ENCODE peak calls at places on chromosomes 5 and 9, in four cellular contexts. One of them, this sample, is unnamed.

GRCh38 chr5:54229041-54229780 is 81.2 kb downstream of the ARL15 start:
- DNase-seq in HCT116: peak
- DNase-seq in psoas muscle: peak
- DNase-seq in choroid plexus epithelial cell: peak
- DNase-seq in this sample: peak

GRCh38 chr5:135092476-135092875 is 58.4 kb upstream of the PITX1 start:
- DNase-seq in HCT116: no peak
- DNase-seq in psoas muscle: no peak
- DNase-seq in choroid plexus epithelial cell: no peak
- DNase-seq in this sample: no peak

GRCh38 chr9:98161851-98162250 is 30.6 kb downstream of the CORO2A start:
- DNase-seq in HCT116: no peak
- DNase-seq in psoas muscle: no peak
- DNase-seq in choroid plexus epithelial cell: no peak
- DNase-seq in this sample: no peak

GRCh38 chr5:164362021-164362420 is 856.6 kb downstream of the MAT2B start:
- DNase-seq in HCT116: no peak
- DNase-seq in psoas muscle: no peak
- DNase-seq in choroid plexus epithelial cell: no peak
- DNase-seq in this sample: no peak

GRCh38 chr5:10645671-10646070 is 81.8 kb downstream of the ANKRD33B start:
- DNase-seq in HCT116: no peak
- DNase-seq in psoas muscle: no peak
- DNase-seq in choroid plexus epithelial cell: no peak
- DNase-seq in this sample: no peak

GRCh38 chr9:101536938-101537337 is 3.3 kb downstream of the RNF20 start:
- DNase-seq in HCT116: no peak
- DNase-seq in psoas muscle: no peak
- DNase-seq in choroid plexus epithelial cell: peak
- DNase-seq in this sample: peak

GRCh38 chr5:38823503-38823902 is 22.3 kb upstream of the OSMR start:
- DNase-seq in HCT116: no peak
- DNase-seq in psoas muscle: no peak
- DNase-seq in choroid plexus epithelial cell: no peak
- DNase-seq in this sample: no peak

GRCh38 chr5:82849885-82850284 is 227.3 kb downstream of the TMEM167A start:
- DNase-seq in HCT116: no peak
- DNase-seq in psoas muscle: no peak
- DNase-seq in choroid plexus epithelial cell: no peak
- DNase-seq in this sample: no peak

GRCh38 chr5:72814864-72815263 is 1.6 kb upstream of the TNPO1 start:
- DNase-seq in HCT116: no peak
- DNase-seq in psoas muscle: no peak
- DNase-seq in choroid plexus epithelial cell: no peak
- DNase-seq in this sample: no peak

GRCh38 chr5:138716456-138716924 is 36.7 kb upstream of the CTNNA1 start:
- DNase-seq in HCT116: no peak
- DNase-seq in psoas muscle: no peak
- DNase-seq in choroid plexus epithelial cell: peak
- DNase-seq in this sample: no peak

GRCh38 chr9:114059047-114059803 is 18.9 kb downstream of the AMBP start:
- DNase-seq in HCT116: no peak
- DNase-seq in psoas muscle: no peak
- DNase-seq in choroid plexus epithelial cell: peak
- DNase-seq in this sample: no peak

GRCh38 chr5:80141147-80141671 is 106.1 kb downstream of the THBS4 start:
- DNase-seq in HCT116: no peak
- DNase-seq in psoas muscle: peak
- DNase-seq in choroid plexus epithelial cell: peak
- DNase-seq in this sample: peak

GRCh38 chr5:100861148-100861547 is 41.9 kb downstream of the ST8SIA4 start:
- DNase-seq in HCT116: no peak
- DNase-seq in psoas muscle: no peak
- DNase-seq in choroid plexus epithelial cell: no peak
- DNase-seq in this sample: no peak

GRCh38 chr5:37858250-37858649 is 18.4 kb upstream of the GDNF start:
- DNase-seq in HCT116: no peak
- DNase-seq in psoas muscle: no peak
- DNase-seq in choroid plexus epithelial cell: no peak
- DNase-seq in this sample: no peak

GRCh38 chr5:145834554-145834916 is 607 bp downstream of the PRELID2 start:
- DNase-seq in HCT116: no peak
- DNase-seq in psoas muscle: no peak
- DNase-seq in choroid plexus epithelial cell: peak
- DNase-seq in this sample: peak

DNA sequence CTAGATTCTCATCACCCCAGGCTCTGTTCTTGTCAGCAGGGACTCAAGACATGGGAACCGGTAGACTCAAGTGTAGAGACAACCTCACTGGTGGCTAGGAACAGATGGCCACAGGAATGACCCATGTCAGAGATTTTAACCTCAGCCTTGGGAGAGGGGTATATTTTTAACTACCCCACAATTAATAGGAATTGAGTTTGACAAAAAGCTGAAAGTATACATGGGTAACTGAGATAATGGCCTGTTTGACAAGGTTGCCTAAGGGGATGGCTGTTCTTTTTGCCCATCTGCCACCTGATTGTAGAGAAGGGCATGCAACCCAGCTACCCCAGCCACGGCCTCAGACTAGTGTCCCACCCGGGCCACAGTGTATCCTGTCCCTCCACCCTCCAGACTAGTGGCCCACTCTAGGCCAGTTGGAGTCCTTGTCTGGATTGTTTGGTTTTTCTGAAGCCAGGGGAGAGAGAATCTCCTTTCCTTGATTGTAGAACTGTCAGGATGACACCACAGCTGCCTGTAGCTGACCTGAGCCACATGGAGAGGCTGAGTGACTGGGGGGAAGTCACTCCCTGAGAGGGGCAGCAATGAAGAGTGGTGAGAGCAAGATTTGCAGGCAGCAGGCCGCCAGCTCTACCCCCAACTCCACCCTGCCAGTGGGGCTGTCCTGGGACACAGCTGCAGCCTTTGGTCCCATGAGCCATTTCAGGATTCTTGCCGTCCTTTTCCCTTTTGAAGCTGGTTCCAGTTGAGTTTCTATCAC is 14.6 kb upstream of the ANGPTL2 start:
- DNase-seq in HCT116: no peak
- DNase-seq in psoas muscle: no peak
- DNase-seq in choroid plexus epithelial cell: no peak
- DNase-seq in this sample: no peak
- H3K4me3 ChIP-seq in HCT116: no peak
- H3K4me3 ChIP-seq in psoas muscle: no peak
- H3K4me3 ChIP-seq in choroid plexus epithelial cell: no peak
- H3K4me3 ChIP-seq in this sample: no peak

GRCh38 chr9:8762676-8763075 is 963.1 kb upstream of the DMAC1 start:
- DNase-seq in HCT116: no peak
- DNase-seq in psoas muscle: no peak
- DNase-seq in choroid plexus epithelial cell: no peak
- DNase-seq in this sample: no peak
- TF ChIP-seq CTCF in HCT116: no peak
- TF ChIP-seq CTCF in psoas muscle: no peak
- TF ChIP-seq CTCF in choroid plexus epithelial cell: no peak
- TF ChIP-seq CTCF in this sample: no peak

GRCh38 chr9:95645579-95645978 is 128.8 kb upstream of the PTCH1 start:
- DNase-seq in HCT116: no peak
- DNase-seq in psoas muscle: no peak
- DNase-seq in choroid plexus epithelial cell: no peak
- DNase-seq in this sample: no peak

GRCh38 chr9:95645992-95646391 is 129.2 kb upstream of the PTCH1 start:
- DNase-seq in HCT116: no peak
- DNase-seq in psoas muscle: no peak
- DNase-seq in choroid plexus epithelial cell: peak
- DNase-seq in this sample: peak

GRCh38 chr9:95648225-95648624 is 131.5 kb upstream of the PTCH1 start:
- DNase-seq in HCT116: no peak
- DNase-seq in psoas muscle: no peak
- DNase-seq in choroid plexus epithelial cell: no peak
- DNase-seq in this sample: no peak

GRCh38 chr9:95649801-95650213 is 133.0 kb upstream of the PTCH1 start:
- DNase-seq in HCT116: no peak
- DNase-seq in psoas muscle: no peak
- DNase-seq in choroid plexus epithelial cell: no peak
- DNase-seq in this sample: no peak

GRCh38 chr9:95650720-95651119 is 133.9 kb upstream of the PTCH1 start:
- DNase-seq in HCT116: no peak
- DNase-seq in psoas muscle: no peak
- DNase-seq in choroid plexus epithelial cell: no peak
- DNase-seq in this sample: no peak
- H3K4me3 ChIP-seq in HCT116: no peak
- H3K4me3 ChIP-seq in psoas muscle: no peak
- H3K4me3 ChIP-seq in choroid plexus epithelial cell: no peak
- H3K4me3 ChIP-seq in this sample: no peak

DNA sequence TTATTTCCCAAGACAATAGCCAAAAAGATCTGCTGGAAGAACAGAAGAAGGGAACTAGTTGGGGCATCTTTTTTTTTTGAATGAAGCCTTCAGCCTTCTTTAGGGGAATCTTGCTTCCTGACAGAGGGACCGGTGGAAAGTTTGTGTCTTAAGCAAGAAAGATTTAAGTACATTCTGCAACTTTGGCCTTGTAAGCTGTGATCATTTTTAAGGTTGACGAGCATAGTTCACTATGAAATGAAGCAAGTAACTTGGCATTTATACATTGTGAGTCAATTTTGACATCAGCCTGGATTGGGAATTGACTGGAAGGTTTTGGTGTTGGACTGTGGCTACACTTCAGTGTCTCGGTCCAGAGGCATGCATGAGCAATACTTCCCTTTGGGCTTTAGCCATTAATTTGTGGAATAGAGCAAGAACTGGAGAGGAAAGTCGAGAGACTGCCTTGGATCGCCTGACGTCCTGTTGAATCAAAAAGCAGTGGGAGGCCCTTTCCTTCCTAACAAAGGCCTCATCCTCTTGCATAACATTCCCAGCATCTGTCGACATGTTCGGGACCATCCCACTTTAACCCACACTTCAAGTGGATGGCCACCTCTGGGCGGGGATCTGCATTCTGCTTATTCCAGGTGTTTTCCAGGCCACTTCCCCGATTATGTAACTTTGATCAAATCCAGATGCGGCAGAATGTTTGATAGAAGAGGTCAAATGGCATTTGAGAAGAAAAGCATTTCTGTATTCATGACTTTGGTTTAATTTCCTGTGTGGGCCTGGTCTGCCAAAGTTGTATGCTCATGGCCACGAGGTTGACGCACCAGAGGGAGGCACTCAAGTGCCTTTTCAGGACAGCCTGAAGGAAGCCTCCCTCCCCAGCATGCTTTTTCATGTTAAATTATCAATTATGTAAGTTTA is 12.5 kb downstream of the ABL1 start:
- DNase-seq in HCT116: no peak
- DNase-seq in psoas muscle: peak
- DNase-seq in choroid plexus epithelial cell: peak
- DNase-seq in this sample: peak
- TF ChIP-seq CTCF in HCT116: no peak
- TF ChIP-seq CTCF in psoas muscle: no peak
- TF ChIP-seq CTCF in choroid plexus epithelial cell: peak
- TF ChIP-seq CTCF in this sample: peak

GRCh38 chr5:168884040-168884439 is 304.9 kb upstream of the PANK3 start:
- DNase-seq in HCT116: no peak
- DNase-seq in psoas muscle: no peak
- DNase-seq in choroid plexus epithelial cell: no peak
- DNase-seq in this sample: no peak

GRCh38 chr5:168885324-168886120 is 306.4 kb upstream of the PANK3 start:
- DNase-seq in HCT116: no peak
- DNase-seq in psoas muscle: no peak
- DNase-seq in choroid plexus epithelial cell: no peak
- DNase-seq in this sample: no peak

GRCh38 chr5:168881427-168882149 is 302.4 kb upstream of the PANK3 start:
- DNase-seq in HCT116: no peak
- DNase-seq in psoas muscle: no peak
- DNase-seq in choroid plexus epithelial cell: no peak
- DNase-seq in this sample: no peak

GRCh38 chr5:168882283-168882682 is 303.1 kb upstream of the PANK3 start:
- DNase-seq in HCT116: no peak
- DNase-seq in psoas muscle: no peak
- DNase-seq in choroid plexus epithelial cell: no peak
- DNase-seq in this sample: no peak

DNA sequence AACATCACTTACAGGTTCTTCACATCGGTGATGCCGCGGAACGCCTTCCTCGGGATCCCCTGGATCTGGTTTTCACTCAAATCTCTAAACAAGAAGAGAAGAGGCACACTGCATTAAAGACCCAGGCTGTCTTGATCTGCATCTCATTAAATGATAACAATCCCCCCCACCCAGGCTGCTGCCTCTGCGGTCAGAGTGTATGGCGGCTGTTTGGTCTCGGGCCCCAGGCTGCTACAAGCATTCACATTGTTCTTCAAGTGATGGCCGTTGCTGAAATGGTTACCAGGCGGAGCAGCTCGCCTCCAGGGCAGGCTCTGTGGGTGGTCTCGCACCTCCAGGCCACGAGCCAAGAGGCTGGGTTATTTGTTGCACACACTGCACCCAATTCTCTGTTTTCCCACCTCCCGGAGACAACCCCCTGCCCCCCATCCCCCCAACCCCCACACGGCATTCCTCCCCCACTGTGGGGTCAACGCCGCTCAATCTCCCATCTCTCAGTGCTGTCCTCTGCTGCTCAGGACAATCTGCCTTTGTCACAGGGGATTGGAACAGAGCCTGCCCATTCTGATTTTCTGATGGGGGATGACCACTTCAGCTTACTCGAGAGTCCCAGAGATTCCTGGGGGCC is 304.2 kb upstream of the PANK3 start:
- DNase-seq in HCT116: no peak
- DNase-seq in psoas muscle: no peak
- DNase-seq in choroid plexus epithelial cell: no peak
- DNase-seq in this sample: no peak
- H3K4me3 ChIP-seq in HCT116: no peak
- H3K4me3 ChIP-seq in psoas muscle: no peak
- H3K4me3 ChIP-seq in choroid plexus epithelial cell: no peak
- H3K4me3 ChIP-seq in this sample: no peak

GRCh38 chr5:45454114-45454513 is 242.1 kb downstream of the HCN1 start:
- DNase-seq in HCT116: peak
- DNase-seq in psoas muscle: peak
- DNase-seq in choroid plexus epithelial cell: peak
- DNase-seq in this sample: peak
- TF ChIP-seq CTCF in HCT116: no peak
- TF ChIP-seq CTCF in psoas muscle: no peak
- TF ChIP-seq CTCF in choroid plexus epithelial cell: no peak
- TF ChIP-seq CTCF in this sample: no peak

This sample was measured in fibroblast of mammary gland.